ENCODE peak calls at places on chromosome 5, in four cellular contexts. One of them, this sample, is unnamed.

GRCh38 chr5:141492168-141492885 is 3.4 kb downstream of the PCDHGC5 start:
- DNase-seq in H9: peak
- DNase-seq in PC-3: no peak
- DNase-seq in MM.1S: no peak
- DNase-seq in this sample: peak

GRCh38 chr5:6760636-6761035 is 47.4 kb downstream of the TENT4A start:
- DNase-seq in PC-3: no peak
- DNase-seq in MM.1S: no peak
- DNase-seq in H9: no peak
- DNase-seq in this sample: peak

GRCh38 chr5:61450170-61450815 is 118.2 kb downstream of the ZSWIM6 start:
- DNase-seq in MM.1S: no peak
- DNase-seq in H9: no peak
- DNase-seq in PC-3: peak
- DNase-seq in this sample: no peak

GRCh38 chr5:83126501-83126900 is 49.2 kb downstream of the XRCC4 start:
- DNase-seq in H9: no peak
- DNase-seq in MM.1S: no peak
- DNase-seq in PC-3: no peak
- DNase-seq in this sample: no peak

GRCh38 chr5:1380910-1381309 is 36.0 kb upstream of the CLPTM1L start:
- DNase-seq in PC-3: no peak
- DNase-seq in MM.1S: no peak
- DNase-seq in H9: no peak
- DNase-seq in this sample: peak

GRCh38 chr5:160272041-160272663 is 40.2 kb downstream of the CCNJL start:
- DNase-seq in H9: no peak
- DNase-seq in PC-3: no peak
- DNase-seq in MM.1S: no peak
- DNase-seq in this sample: no peak

GRCh38 chr5:76083555-76084495 is 642 bp downstream of the SV2C start:
- DNase-seq in H9: peak
- DNase-seq in PC-3: no peak
- DNase-seq in MM.1S: peak
- DNase-seq in this sample: peak

GRCh38 chr5:140345919-140346347 is 470 bp downstream of the HBEGF start:
- DNase-seq in H9: peak
- DNase-seq in MM.1S: no peak
- DNase-seq in PC-3: peak
- DNase-seq in this sample: peak

GRCh38 chr5:527646-528591 is 3.7 kb upstream of the SLC9A3 start:
- DNase-seq in H9: no peak
- DNase-seq in MM.1S: peak
- DNase-seq in PC-3: no peak
- DNase-seq in this sample: peak

GRCh38 chr5:147189109-147189424 is 45.8 kb upstream of the STK32A start:
- DNase-seq in MM.1S: no peak
- DNase-seq in PC-3: no peak
- DNase-seq in H9: no peak
- DNase-seq in this sample: no peak
- TF ChIP-seq CTCF in MM.1S: no peak
- TF ChIP-seq CTCF in PC-3: no peak
- TF ChIP-seq CTCF in H9: no peak
- TF ChIP-seq CTCF in this sample: no peak

GRCh38 chr5:91311168-91311696 is 71.9 kb downstream of the ARRDC3 start:
- DNase-seq in MM.1S: no peak
- DNase-seq in H9: no peak
- DNase-seq in PC-3: no peak
- DNase-seq in this sample: no peak

GRCh38 chr5:91307023-91307422 is 76.1 kb downstream of the ARRDC3 start:
- DNase-seq in H9: no peak
- DNase-seq in MM.1S: no peak
- DNase-seq in PC-3: no peak
- DNase-seq in this sample: no peak

GRCh38 chr5:91306497-91306896 is 76.6 kb downstream of the ARRDC3 start:
- DNase-seq in H9: no peak
- DNase-seq in PC-3: no peak
- DNase-seq in MM.1S: no peak
- DNase-seq in this sample: no peak

GRCh38 chr5:91312698-91313097 is 70.4 kb downstream of the ARRDC3 start:
- DNase-seq in PC-3: no peak
- DNase-seq in H9: no peak
- DNase-seq in MM.1S: no peak
- DNase-seq in this sample: no peak

GRCh38 chr5:91311697-91312501 is 71.2 kb downstream of the ARRDC3 start:
- DNase-seq in MM.1S: peak
- DNase-seq in PC-3: peak
- DNase-seq in H9: no peak
- DNase-seq in this sample: peak
- H3K9ac ChIP-seq in MM.1S: peak
- H3K9ac ChIP-seq in PC-3: peak
- H3K9ac ChIP-seq in H9: no peak
- H3K9ac ChIP-seq in this sample: no peak

DNA sequence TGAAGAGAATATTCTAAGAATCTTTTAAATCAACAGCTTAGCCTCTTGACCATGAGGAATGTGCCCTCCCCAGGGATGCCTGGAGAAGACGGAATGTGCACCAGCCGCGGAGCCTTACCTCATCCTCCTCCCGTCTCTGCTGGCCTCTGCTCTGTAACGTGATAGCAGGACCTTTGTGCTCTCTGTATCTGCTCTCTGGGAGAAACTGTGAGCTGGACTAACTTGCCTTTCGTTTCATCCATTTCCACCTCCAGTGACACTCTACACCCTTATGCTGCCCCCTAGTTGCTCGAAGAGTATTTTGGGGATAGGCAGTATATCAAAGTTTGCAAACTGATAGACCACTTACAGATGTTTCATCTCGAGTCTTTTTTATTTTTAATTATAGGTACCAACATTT is 141.4 kb downstream of the NPR3 start:
- DNase-seq in H9: peak
- DNase-seq in MM.1S: no peak
- DNase-seq in PC-3: peak
- DNase-seq in this sample: no peak
- TF ChIP-seq CTCF in H9: peak
- TF ChIP-seq CTCF in MM.1S: no peak
- TF ChIP-seq CTCF in PC-3: peak
- TF ChIP-seq CTCF in this sample: peak

DNA sequence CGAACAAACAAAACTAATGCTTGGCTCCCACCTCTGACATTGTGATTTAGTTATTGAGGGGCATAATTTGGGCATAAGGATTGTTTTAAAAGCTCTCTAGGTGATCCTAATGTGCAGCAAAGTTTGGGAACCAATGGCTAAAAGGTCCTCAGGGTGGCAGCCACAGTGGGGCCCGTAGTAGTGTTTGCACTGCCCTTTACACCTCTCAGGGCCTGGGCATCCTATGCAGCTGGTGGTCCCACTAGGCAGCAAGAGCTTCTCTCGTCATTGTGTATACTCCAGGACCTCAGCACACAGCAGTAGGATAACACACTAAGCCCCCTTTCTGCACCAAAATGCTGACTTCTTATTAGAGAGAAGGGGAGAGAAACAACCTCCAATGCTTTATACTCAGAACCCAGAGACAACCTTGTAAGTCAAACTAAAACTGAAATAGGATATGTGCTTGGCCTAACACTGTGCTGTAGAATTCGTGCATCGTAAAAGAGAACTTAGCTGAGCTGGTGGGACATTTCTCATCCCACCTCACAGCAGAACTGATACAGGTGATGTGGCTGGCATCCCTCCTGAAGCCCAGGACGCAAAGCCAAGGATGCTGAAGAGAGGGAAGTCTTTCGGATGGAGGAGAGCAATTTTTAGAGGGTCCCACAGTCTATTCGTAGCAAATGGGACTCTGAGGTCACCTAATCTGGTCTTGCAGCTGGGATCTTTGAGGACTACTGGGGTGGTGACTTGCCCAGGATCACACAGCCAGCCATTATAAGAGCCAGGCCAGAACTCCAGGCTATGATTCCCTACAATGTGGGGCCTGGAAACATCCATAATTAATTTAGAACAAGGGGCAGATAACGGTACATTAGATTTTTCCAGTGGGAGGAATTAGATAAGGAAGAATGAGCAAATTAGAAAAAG is 1.2 kb downstream of the GLRX start:
- DNase-seq in MM.1S: no peak
- DNase-seq in PC-3: no peak
- DNase-seq in H9: no peak
- DNase-seq in this sample: no peak
- H3K9ac ChIP-seq in MM.1S: peak
- H3K9ac ChIP-seq in PC-3: peak
- H3K9ac ChIP-seq in H9: no peak
- H3K9ac ChIP-seq in this sample: peak

DNA sequence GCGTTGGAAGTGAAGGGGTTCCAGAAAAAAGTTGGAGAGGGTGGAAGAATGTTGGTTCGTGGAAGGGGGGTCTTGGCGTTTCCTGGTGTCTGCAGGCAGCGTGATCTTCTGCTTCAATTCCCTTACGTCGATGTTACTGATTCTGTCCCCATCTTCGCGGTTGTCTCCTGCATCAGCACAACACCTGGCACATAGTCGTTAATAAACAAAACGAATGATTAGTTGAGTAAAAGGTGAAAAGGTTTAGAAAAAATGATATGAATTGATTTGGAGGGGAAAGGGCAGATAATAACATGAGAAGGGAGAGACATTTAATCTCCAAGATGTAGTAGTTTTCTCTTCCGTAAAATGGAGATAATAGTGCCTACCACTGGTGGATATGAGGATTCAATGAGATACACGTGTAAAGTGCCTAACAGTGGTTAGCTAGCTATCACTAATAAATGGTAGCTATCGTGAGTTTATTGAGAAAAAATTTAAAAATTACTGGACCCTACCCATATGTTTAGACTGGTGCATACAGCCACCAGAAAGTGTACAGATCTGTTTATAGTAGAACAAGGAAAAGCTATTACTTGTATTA is 556 bp downstream of the MTREX start:
- DNase-seq in H9: no peak
- DNase-seq in PC-3: no peak
- DNase-seq in MM.1S: peak
- DNase-seq in this sample: no peak
- TF ChIP-seq CTCF in H9: no peak
- TF ChIP-seq CTCF in PC-3: peak
- TF ChIP-seq CTCF in MM.1S: peak
- TF ChIP-seq CTCF in this sample: no peak

DNA sequence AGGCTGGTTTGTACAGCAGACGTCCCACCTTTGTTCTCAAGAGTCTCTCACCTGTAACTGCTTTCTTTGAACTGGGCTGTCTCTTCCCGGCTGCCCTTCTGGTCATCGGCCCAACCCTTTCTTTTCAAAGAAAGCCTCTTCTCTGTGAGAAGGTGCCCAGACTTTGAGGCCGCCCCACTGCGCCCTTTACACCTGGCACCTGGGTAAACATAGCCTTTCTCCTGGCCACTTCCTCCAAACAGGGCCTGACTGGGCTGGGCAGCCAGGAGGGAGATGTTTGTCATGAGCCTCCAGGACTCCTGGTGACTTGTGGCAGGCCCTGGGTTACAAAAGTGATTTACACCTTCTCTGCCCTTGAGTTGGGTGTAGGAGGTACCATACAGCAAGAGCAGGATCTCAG is 127.2 kb upstream of the CXCL14 start:
- DNase-seq in H9: peak
- DNase-seq in MM.1S: no peak
- DNase-seq in PC-3: no peak
- DNase-seq in this sample: no peak
- H3K9ac ChIP-seq in H9: no peak
- H3K9ac ChIP-seq in MM.1S: no peak
- H3K9ac ChIP-seq in PC-3: no peak
- H3K9ac ChIP-seq in this sample: no peak

GRCh38 chr5:171418982-171419662 is at the start of gene FGF18:
- DNase-seq in PC-3: peak
- DNase-seq in H9: peak
- DNase-seq in MM.1S: peak
- DNase-seq in this sample: peak
- TF ChIP-seq CTCF in PC-3: peak
- TF ChIP-seq CTCF in H9: peak
- TF ChIP-seq CTCF in MM.1S: no peak
- TF ChIP-seq CTCF in this sample: no peak

GRCh38 chr5:34743878-34744277 is 87.8 kb downstream of the RAI14 start:
- DNase-seq in PC-3: no peak
- DNase-seq in MM.1S: no peak
- DNase-seq in H9: no peak
- DNase-seq in this sample: no peak
- H3K9ac ChIP-seq in PC-3: no peak
- H3K9ac ChIP-seq in MM.1S: no peak
- H3K9ac ChIP-seq in H9: no peak
- H3K9ac ChIP-seq in this sample: no peak